ENCODE peak calls at places on chromosomes 3 and 15, in six cellular contexts. N is adrenal gland, U is body of pancreas, Q is HepG2, O is H54, Y is NB4. P is an unnamed sample.

GRCh38 chr3:142459096-142459495 is 11.3 kb upstream of the XRN1 start:
- DNase-seq in N (no peak), U (no peak), Q (no peak), O (no peak), Y (no peak), P (no peak)

GRCh38 chr3:46845860-46846623 is 17.2 kb downstream of the MYL3 start:
- DNase-seq in N (peak; percentile 79), U (peak; percentile 85), Q (no peak), O (peak; percentile 82), Y (peak; percentile 86), P (peak; percentile 79)

GRCh38 chr3:48397767-48398681 is 26.0 kb downstream of the FBXW12 start:
- DNase-seq in N (no peak), U (no peak), Q (no peak), O (no peak), Y (no peak), P (no peak)

GRCh38 chr3:108035751-108036150 is 55.1 kb downstream of the CD47 start:
- DNase-seq in N (peak; percentile 17), U (peak; percentile 6), Q (no peak), O (no peak), Y (peak; percentile 15), P (no peak)

GRCh38 chr3:68088216-68088615 is 433.8 kb upstream of the SUCLG2 start:
- DNase-seq in N (no peak), U (peak; percentile 46), Q (no peak), O (no peak), Y (no peak), P (no peak)

GRCh38 chr3:73530030-73530411 is 94.7 kb downstream of the PDZRN3 start:
- DNase-seq in N (no peak), U (peak; percentile 20), Q (no peak), O (no peak), Y (no peak), P (no peak)

GRCh38 chr15:51341366-51342248 is at the start of gene GLDN:
- DNase-seq in N (peak; percentile 25), U (peak; percentile 17), Q (no peak), O (no peak), Y (no peak), P (no peak)

GRCh38 chr3:59818033-59818936 is 768.5 kb upstream of the CFAP20DC start:
- DNase-seq in N (peak; percentile 69), U (peak; percentile 66), Q (no peak), O (peak; percentile 62), Y (no peak), P (peak; percentile 76)

GRCh38 chr3:194166682-194167479 is 30.9 kb downstream of the HES1 start:
- DNase-seq in N (no peak), U (peak; percentile 27), Q (no peak), O (no peak), Y (peak; percentile 59), P (no peak)

GRCh38 chr15:64697911-64698369 is 77.4 kb downstream of the RBPMS2 start:
- DNase-seq in N (no peak), U (no peak), Q (no peak), O (no peak), Y (no peak), P (no peak)

GRCh38 chr3:134027631-134028030 is 2.1 kb downstream of the SLCO2A1 start:
- DNase-seq in N (no peak), U (no peak), Q (no peak), O (no peak), Y (no peak), P (no peak)

GRCh38 chr3:155193868-155194267 is 99.6 kb downstream of the STRIT1 start:
- DNase-seq in N (no peak), U (no peak), Q (no peak), O (no peak), Y (no peak), P (no peak)

GRCh38 chr15:70853855-70854668 is at the start of gene LARP6:
- DNase-seq in N (no peak), U (peak; percentile 53), Q (no peak), O (peak; percentile 30), Y (peak; percentile 9), P (peak; percentile 27)

GRCh38 chr3:178960191-178960590 is 111.4 kb downstream of the ZMAT3 start:
- DNase-seq in N (no peak), U (no peak), Q (no peak), O (no peak), Y (no peak), P (no peak)

GRCh38 chr3:98824256-98824655 is 61.1 kb downstream of the ST3GAL6 start:
- DNase-seq in N (no peak), U (no peak), Q (no peak), O (no peak), Y (peak; percentile 31), P (no peak)

GRCh38 chr3:55884491-55885285 is 397.6 kb upstream of the WNT5A start:
- DNase-seq in N (no peak), U (no peak), Q (no peak), O (no peak), Y (no peak), P (no peak)

GRCh38 chr3:182906036-182906435 is 74.3 kb downstream of the DCUN1D1 start:
- DNase-seq in N (no peak), U (no peak), Q (no peak), O (no peak), Y (no peak), P (no peak)

GRCh38 chr3:168997488-168997887 is 666.0 kb downstream of the MECOM start:
- DNase-seq in N (no peak), U (no peak), Q (peak; percentile 10), O (no peak), Y (no peak), P (no peak)

GRCh38 chr3:31668258-31668657 is 135.5 kb downstream of the STT3B start:
- DNase-seq in N (no peak), U (no peak), Q (no peak), O (no peak), Y (no peak), P (no peak)

GRCh38 chr3:480070-480469 is 283.5 kb downstream of the CHL1 start:
- DNase-seq in N (no peak), U (no peak), Q (no peak), O (no peak), Y (no peak), P (no peak)

GRCh38 chr15:88342666-88343065 is 86.1 kb upstream of the NTRK3 start:
- DNase-seq in N (no peak), U (no peak), Q (no peak), O (no peak), Y (no peak), P (no peak)

GRCh38 chr15:74869726-74870407 is 3.3 kb downstream of the SCAMP2 start:
- DNase-seq in N (peak; percentile 78), U (peak; percentile 77), Q (no peak), O (no peak), Y (peak; percentile 97), P (peak; percentile 81)

GRCh38 chr3:22621205-22621809 is 581.8 kb upstream of the UBE2E2 start:
- DNase-seq in N (no peak), U (no peak), Q (no peak), O (no peak), Y (no peak), P (no peak)

GRCh38 chr3:174440741-174441587 is 418.2 kb upstream of the NAALADL2 start:
- DNase-seq in N (peak; percentile 86), U (peak; percentile 92), Q (peak; percentile 31), O (peak; percentile 50), Y (peak; percentile 81), P (peak; percentile 85)

DNA sequence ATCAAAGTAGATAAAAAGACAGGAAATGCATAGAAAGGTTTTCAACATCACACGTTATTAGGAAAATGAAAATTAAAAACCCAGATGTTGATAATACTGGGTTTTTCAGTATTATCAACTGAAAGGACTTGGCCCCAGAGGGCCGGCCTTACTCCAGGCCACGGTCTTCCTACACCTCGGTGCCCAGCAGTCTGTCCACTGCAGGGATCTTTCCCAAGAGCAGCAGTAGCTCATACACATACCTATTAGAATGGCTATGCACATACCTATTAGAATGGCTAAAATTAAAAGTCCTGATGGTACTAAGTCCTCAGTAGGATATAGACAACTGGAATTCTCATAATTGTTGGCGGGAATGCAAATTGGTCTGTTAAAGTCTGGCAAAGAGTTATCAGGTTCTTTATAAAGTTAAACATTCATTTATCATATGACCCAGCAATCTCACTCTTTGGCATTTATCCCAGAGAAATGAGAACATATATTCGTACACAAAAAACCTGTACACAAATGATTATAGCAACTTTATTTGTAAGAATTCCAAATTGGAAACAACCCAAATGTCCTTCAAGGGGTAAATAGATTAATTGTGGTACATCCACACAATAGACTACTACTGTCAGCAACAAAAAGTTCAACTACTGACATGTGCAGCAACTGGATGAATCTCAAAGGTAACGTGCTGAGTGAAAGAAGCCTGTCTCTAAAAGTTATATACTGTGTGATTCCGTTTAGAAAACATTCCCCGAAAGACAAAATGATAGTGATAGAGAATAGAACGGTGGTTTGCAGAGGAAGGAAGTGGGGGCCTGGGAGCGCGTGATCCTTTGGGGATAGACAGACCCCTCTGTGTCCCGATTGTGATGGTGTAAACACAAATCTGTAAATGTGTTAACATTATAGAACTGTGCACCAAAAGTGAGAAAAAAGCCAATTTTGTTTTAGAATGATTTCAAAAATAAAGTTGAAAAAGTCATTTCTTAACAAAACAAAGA is 62.3 kb downstream of the MCTP2 start:
- DNase-seq in N (no peak), U (no peak), Q (no peak), O (no peak), Y (no peak), P (no peak)
- TF ChIP-seq POLR2A in N (no peak), U (no peak), Q (no peak), O (no peak), Y (no peak), P (no peak)

DNA sequence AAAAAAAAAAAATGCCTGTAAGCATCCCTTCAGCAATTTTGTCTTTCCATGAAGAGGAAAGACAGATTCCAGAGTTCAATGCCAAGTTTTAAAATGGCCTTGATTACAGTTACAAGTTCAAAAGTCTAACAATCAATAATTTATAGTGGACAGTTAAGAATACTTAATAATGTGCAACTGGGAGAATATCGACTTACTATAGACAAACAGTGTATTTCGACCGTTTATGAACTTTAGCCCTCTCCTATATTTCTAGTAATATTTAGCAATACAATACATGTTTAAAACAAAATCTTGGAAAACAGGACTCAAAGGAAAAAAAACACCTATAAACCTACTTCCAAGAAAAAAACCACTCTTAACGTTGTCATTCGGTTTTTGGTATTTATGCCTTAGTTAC is 1.5 kb downstream of the PBRM1 start:
- DNase-seq in N (no peak), U (no peak), Q (no peak), O (no peak), Y (no peak), P (no peak)
- TF ChIP-seq POLR2A in N (no peak), U (no peak), Q (no peak), O (no peak), Y (no peak), P (no peak)

GRCh38 chr15:60478633-60479360 is at the start of gene ICE2:
- DNase-seq in N (peak; percentile 97), U (peak; percentile 97), Q (peak; percentile 89), O (peak; percentile 45), Y (peak; percentile 96), P (peak; percentile 98)
- TF ChIP-seq POLR2A in N (peak; percentile 50), U (peak; percentile 85), Q (peak; percentile 95), O (peak; percentile 97), Y (peak; percentile 98), P (peak; percentile 98)

GRCh38 chr15:86082619-86083377 is 3.1 kb downstream of the AGBL1 start:
- DNase-seq in N (no peak), U (no peak), Q (no peak), O (no peak), Y (no peak), P (no peak)

GRCh38 chr15:86077070-86077469 is 2.6 kb upstream of the AGBL1 start:
- DNase-seq in N (no peak), U (no peak), Q (no peak), O (no peak), Y (no peak), P (no peak)

GRCh38 chr15:86080302-86080701 is 631 bp downstream of the AGBL1 start:
- DNase-seq in N (no peak), U (no peak), Q (no peak), O (no peak), Y (no peak), P (no peak)

GRCh38 chr15:86076468-86076867 is 3.2 kb upstream of the AGBL1 start:
- DNase-seq in N (no peak), U (no peak), Q (no peak), O (no peak), Y (no peak), P (no peak)

GRCh38 chr15:86079491-86080266 is at the start of gene AGBL1:
- DNase-seq in N (no peak), U (no peak), Q (no peak), O (no peak), Y (no peak), P (no peak)
- TF ChIP-seq POLR2A in N (no peak), U (no peak), Q (no peak), O (no peak), Y (no peak), P (no peak)